ENCODE peak calls at places on chromosomes 7 and 10, in five cellular contexts. M is upper lobe of left lung, V is breast epithelium, O is tibial nerve, D is right atrium auricular region. C is an unnamed sample.
A peak's percentile ranks its signal among the peaks of the same experiment; 100 is the strongest.

GRCh38 chr7:139820089-139820488 is 9.0 kb upstream of the TBXAS1 start:
- DNase-seq in M (no peak), V (no peak), O (no peak), D (no peak), C (no peak)

GRCh38 chr7:99562832-99563231 is 4.4 kb downstream of the ZNF655 start:
- DNase-seq in M (no peak), V (no peak), O (no peak), D (no peak), C (no peak)

GRCh38 chr10:132175907-132176581 is 10.7 kb upstream of the DPYSL4 start:
- DNase-seq in M (no peak), V (no peak), O (no peak), D (no peak), C (no peak)

GRCh38 chr7:152859781-152860191 is 100.2 kb downstream of the ACTR3B start:
- DNase-seq in M (no peak), V (no peak), O (no peak), D (no peak), C (peak; percentile 80)

GRCh38 chr7:102193806-102194205 is 92.9 kb upstream of the SH2B2 start:
- DNase-seq in M (no peak), V (no peak), O (no peak), D (no peak), C (no peak)

GRCh38 chr10:14244147-14244546 is 86.6 kb downstream of the FRMD4A start:
- DNase-seq in M (no peak), V (no peak), O (no peak), D (no peak), C (no peak)

GRCh38 chr7:139526578-139527544 is 3.4 kb downstream of the CLEC2L start:
- DNase-seq in M (no peak), V (no peak), O (no peak), D (no peak), C (no peak)

GRCh38 chr10:90857635-90858488 is at the start of gene HTR7:
- DNase-seq in M (peak; percentile 95), V (no peak), O (peak; percentile 28), D (no peak), C (no peak)

GRCh38 chr7:41832936-41833335 is 130.0 kb upstream of the INHBA start:
- DNase-seq in M (no peak), V (no peak), O (no peak), D (no peak), C (no peak)

GRCh38 chr10:672992-673391 is 16.5 kb downstream of the DIP2C start:
- DNase-seq in M (no peak), V (no peak), O (no peak), D (no peak), C (peak; percentile 47)

GRCh38 chr7:112788778-112789343 is 1.3 kb downstream of the TMEM168 start:
- DNase-seq in M (no peak), V (no peak), O (no peak), D (no peak), C (no peak)

GRCh38 chr7:132376361-132377013 is 199.8 kb downstream of the PLXNA4 start:
- DNase-seq in M (no peak), V (no peak), O (no peak), D (no peak), C (no peak)

GRCh38 chr7:72435913-72436480 is 23.9 kb upstream of the CALN1 start:
- DNase-seq in M (no peak), V (no peak), O (no peak), D (no peak), C (no peak)

GRCh38 chr7:102404005-102404861 is 8.1 kb downstream of the PRKRIP1 start:
- DNase-seq in M (no peak), V (no peak), O (no peak), D (no peak), C (no peak)

GRCh38 chr7:154833839-154834238 is 169.1 kb downstream of the PAXIP1 start:
- DNase-seq in M (no peak), V (no peak), O (no peak), D (no peak), C (peak; percentile 27)

GRCh38 chr7:5230272-5231067 is 40.4 kb downstream of the WIPI2 start:
- DNase-seq in M (peak; percentile 71), V (no peak), O (no peak), D (no peak), C (no peak)

GRCh38 chr7:33392143-33392542 is 262.8 kb downstream of the BBS9 start:
- DNase-seq in M (no peak), V (no peak), O (no peak), D (no peak), C (no peak)

GRCh38 chr10:70331486-70332268 is 47.9 kb upstream of the NPFFR1 start:
- DNase-seq in M (no peak), V (no peak), O (no peak), D (peak; percentile 66), C (no peak)

GRCh38 chr10:129711261-129711660 is 244.2 kb downstream of the MGMT start:
- DNase-seq in M (no peak), V (no peak), O (no peak), D (peak; percentile 54), C (no peak)

GRCh38 chr7:118352854-118353453 is 128.4 kb downstream of the ANKRD7 start:
- DNase-seq in M (no peak), V (no peak), O (no peak), D (no peak), C (no peak)

GRCh38 chr7:158956805-158957506 is 100.6 kb downstream of the DYNC2I1 start:
- DNase-seq in M (no peak), V (no peak), O (no peak), D (no peak), C (no peak)

GRCh38 chr7:14233026-14233897 is 243.8 kb upstream of the ETV1 start:
- DNase-seq in M (no peak), V (no peak), O (no peak), D (no peak), C (no peak)

GRCh38 chr10:89352039-89352597 is 24.3 kb downstream of the IFIT3 start:
- DNase-seq in M (no peak), V (no peak), O (no peak), D (peak; percentile 80), C (no peak)

GRCh38 chr7:93728292-93728691 is 153.8 kb upstream of the CALCR start:
- DNase-seq in M (no peak), V (no peak), O (no peak), D (no peak), C (no peak)

GRCh38 chr10:11891776-11892486 is 68.8 kb downstream of the PROSER2 start:
- DNase-seq in M (no peak), V (no peak), O (no peak), D (no peak), C (no peak)

GRCh38 chr10:107163086-107163880 is 1.2 kb downstream of the SORCS1 start:
- DNase-seq in M (no peak), V (no peak), O (no peak), D (no peak), C (no peak)

GRCh38 chr10:121183241-121183640 is 332.1 kb downstream of the WDR11 start:
- DNase-seq in M (no peak), V (no peak), O (no peak), D (no peak), C (no peak)

GRCh38 chr10:2928219-2928840 is 139.0 kb upstream of the PFKP start:
- DNase-seq in M (no peak), V (peak; percentile 66), O (peak; percentile 36), D (peak; percentile 62), C (no peak)

GRCh38 chr10:43680035-43680434 is 31.4 kb upstream of the ZNF32 start:
- DNase-seq in M (no peak), V (no peak), O (no peak), D (no peak), C (no peak)

GRCh38 chr10:12510566-12510965 is 161.2 kb downstream of the CAMK1D start:
- DNase-seq in M (no peak), V (no peak), O (no peak), D (peak; percentile 40), C (peak; percentile 44)

GRCh38 chr10:74333174-74333573 is 182.2 kb downstream of the ADK start:
- DNase-seq in M (no peak), V (no peak), O (no peak), D (no peak), C (no peak)

GRCh38 chr7:112497481-112497880 is 16.7 kb downstream of the LSMEM1 start:
- DNase-seq in M (no peak), V (no peak), O (no peak), D (no peak), C (no peak)

GRCh38 chr7:38512704-38513103 is 118.5 kb downstream of the AMPH start:
- DNase-seq in M (no peak), V (no peak), O (no peak), D (no peak), C (no peak)

GRCh38 chr10:119342017-119342734 is 134.8 kb downstream of the GRK5 start:
- DNase-seq in M (no peak), V (no peak), O (peak; percentile 52), D (peak; percentile 89), C (no peak)

GRCh38 chr10:88070080-88070880 is 206.9 kb downstream of the PTEN start:
- DNase-seq in M (no peak), V (no peak), O (no peak), D (no peak), C (no peak)

GRCh38 chr7:78279035-78279434 is 480.5 kb downstream of the PHTF2 start:
- DNase-seq in M (no peak), V (no peak), O (no peak), D (no peak), C (no peak)

GRCh38 chr10:69715156-69715898 is 85.3 kb downstream of the FAM241B start:
- DNase-seq in M (no peak), V (no peak), O (no peak), D (no peak), C (no peak)

GRCh38 chr7:28748934-28749584 is 209.1 kb downstream of the TRIL start:
- DNase-seq in M (no peak), V (no peak), O (no peak), D (no peak), C (no peak)
- H3K27me3 ChIP-seq in M (no peaks in the 10 kb centered on the region), V (no peaks in the 10 kb centered on the region), O (no peaks in the 10 kb centered on the region), D (no peaks in the 10 kb centered on the region), C (no peaks in the 10 kb centered on the region)

GRCh38 chr7:12573885-12574284 is 3.4 kb downstream of the SCIN start:
- DNase-seq in M (no peak), V (no peak), O (no peak), D (no peak), C (no peak)
- H3K4me3 ChIP-seq in M (no peak overlapping the region), V (no peak overlapping the region), O (no peak overlapping the region), D (no peak overlapping the region), C (no peak overlapping the region)

DNA sequence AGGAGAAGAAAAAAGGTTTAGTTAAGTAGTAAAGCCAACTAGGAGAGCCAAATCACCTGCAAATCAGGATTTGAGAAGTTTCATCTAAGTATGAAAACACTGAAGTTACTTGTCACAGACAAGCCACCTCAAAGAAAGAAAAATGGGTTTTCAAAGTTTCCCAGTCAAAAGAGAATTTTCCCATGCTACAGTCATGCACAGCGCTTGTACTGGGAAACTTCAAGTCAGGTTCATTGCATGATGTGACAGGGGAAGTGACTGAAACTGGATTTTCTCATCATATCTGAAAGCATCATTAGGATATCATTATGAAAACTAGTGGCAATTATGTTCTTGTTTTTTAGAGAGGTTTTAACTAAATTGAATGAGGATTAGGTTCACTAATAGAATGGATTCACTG is 167.0 kb downstream of the SGMS1 start:
- DNase-seq in M (no peak), V (no peak), O (no peak), D (no peak), C (no peak)
- H3K27me3 ChIP-seq in M (no peaks in the 10 kb centered on the region), V (no peaks in the 10 kb centered on the region), O (no peaks in the 10 kb centered on the region), D (no peaks in the 10 kb centered on the region), C (no peaks in the 10 kb centered on the region)

DNA sequence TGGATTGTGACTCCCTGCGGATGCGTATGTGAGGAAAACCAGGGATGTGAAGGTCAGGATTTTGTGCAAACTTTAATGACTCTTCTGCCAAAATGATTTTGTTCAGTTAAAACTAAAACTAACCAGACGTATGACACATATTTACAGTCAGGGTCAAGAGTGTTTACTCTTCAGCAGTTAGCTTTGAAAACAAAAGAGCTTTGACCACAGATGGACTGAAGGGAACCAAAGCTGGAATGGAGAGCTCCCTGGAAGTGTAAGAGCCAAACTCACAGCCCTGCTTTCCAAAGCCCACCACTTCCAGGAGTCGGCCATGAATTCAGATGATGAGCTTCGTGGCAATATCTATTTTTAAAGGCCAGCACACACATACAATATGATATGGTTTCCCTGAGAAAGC is 15.5 kb downstream of the SVIL start:
- DNase-seq in M (no peak), V (no peak), O (no peak), D (peak; percentile 44), C (no peak)
- H3K4me3 ChIP-seq in M (no peak overlapping the region), V (no peak overlapping the region), O (no peak overlapping the region), D (peak overlapping the region; percentile 13), C (no peak overlapping the region)

C was measured in vagina.